ENCODE peak calls at places on chromosomes 13 and 19, in ten cellular contexts. One of them, this sample, is unnamed.

GRCh38 chr13:25607096-25607495 is 235.3 kb downstream of the ATP8A2 start:
- DNase-seq in endothelial cell: no peak
- DNase-seq in heart left ventricle: no peak
- DNase-seq in RWPE1: no peak
- DNase-seq in cardiac fibroblast: no peak
- DNase-seq in esophagus muscularis mucosa: no peak
- DNase-seq in neural crest cell: no peak
- DNase-seq in stomach: no peak
- DNase-seq in IMR-90: no peak
- DNase-seq in transverse colon: no peak
- DNase-seq in this sample: no peak

GRCh38 chr19:38911388-38912004 is 490 bp downstream of the CCER2 start:
- DNase-seq in endothelial cell: no peak
- DNase-seq in heart left ventricle: no peak
- DNase-seq in RWPE1: no peak
- DNase-seq in cardiac fibroblast: no peak
- DNase-seq in esophagus muscularis mucosa: no peak
- DNase-seq in neural crest cell: no peak
- DNase-seq in stomach: no peak
- DNase-seq in IMR-90: no peak
- DNase-seq in transverse colon: no peak
- DNase-seq in this sample: no peak

GRCh38 chr13:109576331-109576813 is 210.0 kb downstream of the IRS2 start:
- DNase-seq in endothelial cell: no peak
- DNase-seq in heart left ventricle: no peak
- DNase-seq in RWPE1: no peak
- DNase-seq in cardiac fibroblast: peak; percentile 50
- DNase-seq in esophagus muscularis mucosa: no peak
- DNase-seq in neural crest cell: no peak
- DNase-seq in stomach: peak; percentile 77
- DNase-seq in IMR-90: no peak
- DNase-seq in transverse colon: peak; percentile 27
- DNase-seq in this sample: peak; percentile 87

GRCh38 chr19:57583521-57584416 is at the start of gene ZIK1:
- DNase-seq in endothelial cell: peak; percentile 76
- DNase-seq in heart left ventricle: peak; percentile 96
- DNase-seq in RWPE1: peak; percentile 83
- DNase-seq in cardiac fibroblast: peak; percentile 93
- DNase-seq in esophagus muscularis mucosa: peak; percentile 97
- DNase-seq in neural crest cell: peak; percentile 82
- DNase-seq in stomach: peak; percentile 75
- DNase-seq in IMR-90: peak; percentile 92
- DNase-seq in transverse colon: peak; percentile 84
- DNase-seq in this sample: peak; percentile 86

GRCh38 chr13:100394005-100394695 is 194.4 kb downstream of the GGACT start:
- DNase-seq in endothelial cell: no peak
- DNase-seq in heart left ventricle: no peak
- DNase-seq in RWPE1: no peak
- DNase-seq in cardiac fibroblast: peak; percentile 62
- DNase-seq in esophagus muscularis mucosa: no peak
- DNase-seq in neural crest cell: no peak
- DNase-seq in stomach: no peak
- DNase-seq in IMR-90: peak; percentile 92
- DNase-seq in transverse colon: no peak
- DNase-seq in this sample: no peak

GRCh38 chr19:35869327-35870123 is 1.2 kb downstream of the APLP1 start:
- DNase-seq in endothelial cell: peak; percentile 74
- DNase-seq in heart left ventricle: peak; percentile 66
- DNase-seq in RWPE1: peak; percentile 74
- DNase-seq in cardiac fibroblast: peak; percentile 61
- DNase-seq in esophagus muscularis mucosa: no peak
- DNase-seq in neural crest cell: peak; percentile 84
- DNase-seq in stomach: peak; percentile 88
- DNase-seq in IMR-90: peak; percentile 61
- DNase-seq in transverse colon: peak; percentile 70
- DNase-seq in this sample: peak; percentile 68

GRCh38 chr19:1027020-1027952 is 878 bp downstream of the CNN2 start:
- DNase-seq in endothelial cell: no peak
- DNase-seq in heart left ventricle: no peak
- DNase-seq in RWPE1: no peak
- DNase-seq in cardiac fibroblast: peak; percentile 51
- DNase-seq in esophagus muscularis mucosa: no peak
- DNase-seq in neural crest cell: no peak
- DNase-seq in stomach: no peak
- DNase-seq in IMR-90: no peak
- DNase-seq in transverse colon: no peak
- DNase-seq in this sample: no peak

GRCh38 chr13:92573467-92574057 is 653.0 kb upstream of the GPC6 start:
- DNase-seq in endothelial cell: peak; percentile 11
- DNase-seq in heart left ventricle: no peak
- DNase-seq in RWPE1: no peak
- DNase-seq in cardiac fibroblast: peak; percentile 43
- DNase-seq in esophagus muscularis mucosa: no peak
- DNase-seq in neural crest cell: no peak
- DNase-seq in stomach: no peak
- DNase-seq in IMR-90: peak; percentile 7
- DNase-seq in transverse colon: no peak
- DNase-seq in this sample: peak; percentile 7

GRCh38 chr13:63184693-63185092 is 1769.0 kb upstream of the PCDH20 start:
- DNase-seq in endothelial cell: no peak
- DNase-seq in heart left ventricle: no peak
- DNase-seq in RWPE1: peak; percentile 25
- DNase-seq in cardiac fibroblast: peak; percentile 39
- DNase-seq in esophagus muscularis mucosa: no peak
- DNase-seq in neural crest cell: no peak
- DNase-seq in stomach: no peak
- DNase-seq in IMR-90: peak; percentile 88
- DNase-seq in transverse colon: no peak
- DNase-seq in this sample: no peak

GRCh38 chr19:4575978-4576933 is 16.8 kb upstream of the SEMA6B start:
- DNase-seq in endothelial cell: peak; percentile 80
- DNase-seq in heart left ventricle: peak; percentile 69
- DNase-seq in RWPE1: no peak
- DNase-seq in cardiac fibroblast: peak; percentile 78
- DNase-seq in esophagus muscularis mucosa: no peak
- DNase-seq in neural crest cell: peak; percentile 88
- DNase-seq in stomach: peak; percentile 74
- DNase-seq in IMR-90: peak; percentile 27
- DNase-seq in transverse colon: peak; percentile 68
- DNase-seq in this sample: no peak

GRCh38 chr13:27826379-27827353 is 34.4 kb downstream of the GSX1 start:
- DNase-seq in endothelial cell: peak; percentile 92
- DNase-seq in heart left ventricle: peak; percentile 68
- DNase-seq in RWPE1: peak; percentile 74
- DNase-seq in cardiac fibroblast: peak; percentile 88
- DNase-seq in esophagus muscularis mucosa: peak; percentile 97
- DNase-seq in neural crest cell: peak; percentile 92
- DNase-seq in stomach: peak; percentile 86
- DNase-seq in IMR-90: peak; percentile 81
- DNase-seq in transverse colon: peak; percentile 85
- DNase-seq in this sample: peak; percentile 49

GRCh38 chr19:6250024-6250605 is 29.7 kb downstream of the MLLT1 start:
- DNase-seq in endothelial cell: no peak
- DNase-seq in heart left ventricle: no peak
- DNase-seq in RWPE1: no peak
- DNase-seq in cardiac fibroblast: peak; percentile 36
- DNase-seq in esophagus muscularis mucosa: no peak
- DNase-seq in neural crest cell: no peak
- DNase-seq in stomach: no peak
- DNase-seq in IMR-90: peak; percentile 80
- DNase-seq in transverse colon: no peak
- DNase-seq in this sample: no peak

GRCh38 chr13:108368240-108368898 is 98.9 kb downstream of the TNFSF13B start:
- DNase-seq in endothelial cell: no peak
- DNase-seq in heart left ventricle: no peak
- DNase-seq in RWPE1: no peak
- DNase-seq in cardiac fibroblast: no peak
- DNase-seq in esophagus muscularis mucosa: no peak
- DNase-seq in neural crest cell: no peak
- DNase-seq in stomach: no peak
- DNase-seq in IMR-90: no peak
- DNase-seq in transverse colon: no peak
- DNase-seq in this sample: no peak

GRCh38 chr19:5719274-5719960 is 529 bp downstream of the LONP1 start:
- DNase-seq in endothelial cell: no peak
- DNase-seq in heart left ventricle: no peak
- DNase-seq in RWPE1: peak; percentile 29
- DNase-seq in cardiac fibroblast: no peak
- DNase-seq in esophagus muscularis mucosa: no peak
- DNase-seq in neural crest cell: no peak
- DNase-seq in stomach: no peak
- DNase-seq in IMR-90: peak; percentile 13
- DNase-seq in transverse colon: no peak
- DNase-seq in this sample: no peak

GRCh38 chr13:113445791-113446487 is 7.3 kb downstream of the ADPRHL1 start:
- DNase-seq in endothelial cell: no peak
- DNase-seq in heart left ventricle: no peak
- DNase-seq in RWPE1: no peak
- DNase-seq in cardiac fibroblast: no peak
- DNase-seq in esophagus muscularis mucosa: no peak
- DNase-seq in neural crest cell: no peak
- DNase-seq in stomach: no peak
- DNase-seq in IMR-90: no peak
- DNase-seq in transverse colon: no peak
- DNase-seq in this sample: no peak
- TF ChIP-seq CTCF in endothelial cell: no peak
- TF ChIP-seq CTCF in heart left ventricle: no peak
- TF ChIP-seq CTCF in RWPE1: no peak
- TF ChIP-seq CTCF in cardiac fibroblast: no peak
- TF ChIP-seq CTCF in esophagus muscularis mucosa: no peak
- TF ChIP-seq CTCF in neural crest cell: no peak
- TF ChIP-seq CTCF in stomach: no peak
- TF ChIP-seq CTCF in IMR-90: no peak
- TF ChIP-seq CTCF in transverse colon: no peak
- TF ChIP-seq CTCF in this sample: no peak

DNA sequence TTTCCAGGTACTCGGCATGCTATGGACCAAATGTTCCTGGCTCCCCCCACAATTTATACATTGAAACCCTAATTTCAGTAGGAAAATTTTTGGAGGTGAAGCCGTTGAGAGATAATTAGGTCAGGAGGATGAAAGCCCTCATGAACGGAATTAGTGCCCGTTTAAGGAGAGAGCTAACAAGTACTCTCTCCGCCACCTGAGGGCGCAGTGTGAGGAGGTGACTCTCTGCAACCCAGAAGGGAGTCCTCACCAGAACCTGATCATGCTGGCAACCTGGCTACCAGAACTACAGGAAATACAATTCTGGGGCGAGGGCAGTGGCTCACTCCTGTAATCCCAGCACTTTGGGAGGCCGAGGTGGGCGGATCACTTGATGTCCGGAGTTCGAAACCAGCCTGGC is 397.8 kb downstream of the SLITRK5 start:
- DNase-seq in endothelial cell: peak; percentile 26
- DNase-seq in heart left ventricle: no peak
- DNase-seq in RWPE1: no peak
- DNase-seq in cardiac fibroblast: no peak
- DNase-seq in esophagus muscularis mucosa: no peak
- DNase-seq in neural crest cell: no peak
- DNase-seq in stomach: no peak
- DNase-seq in IMR-90: no peak
- DNase-seq in transverse colon: no peak
- DNase-seq in this sample: no peak
- TF ChIP-seq CTCF in endothelial cell: no peak
- TF ChIP-seq CTCF in heart left ventricle: no peak
- TF ChIP-seq CTCF in RWPE1: no peak
- TF ChIP-seq CTCF in cardiac fibroblast: no peak
- TF ChIP-seq CTCF in esophagus muscularis mucosa: no peak
- TF ChIP-seq CTCF in neural crest cell: peak; percentile 12
- TF ChIP-seq CTCF in stomach: no peak
- TF ChIP-seq CTCF in IMR-90: no peak
- TF ChIP-seq CTCF in transverse colon: no peak
- TF ChIP-seq CTCF in this sample: peak; percentile 15

DNA sequence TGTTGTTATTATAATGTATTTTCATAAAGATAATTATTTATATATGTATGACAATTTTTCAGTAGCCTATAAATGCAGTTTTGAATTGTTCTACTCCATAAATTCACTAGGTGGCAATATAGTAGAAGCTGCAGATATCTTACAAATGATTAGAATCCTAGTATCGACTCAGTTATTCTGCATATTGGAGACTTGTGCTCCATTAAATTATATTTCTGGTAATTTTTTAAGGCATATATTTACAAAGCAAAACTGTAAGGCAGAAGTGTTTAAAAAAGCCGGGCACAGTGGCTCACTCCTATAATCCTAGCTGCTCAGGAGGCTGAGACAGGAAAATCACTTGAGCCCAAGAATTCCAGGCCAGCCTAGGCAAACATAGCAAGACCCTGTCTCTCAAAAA is 58.7 kb downstream of the DPY19L3 start:
- DNase-seq in endothelial cell: no peak
- DNase-seq in heart left ventricle: no peak
- DNase-seq in RWPE1: no peak
- DNase-seq in cardiac fibroblast: peak; percentile 39
- DNase-seq in esophagus muscularis mucosa: no peak
- DNase-seq in neural crest cell: no peak
- DNase-seq in stomach: no peak
- DNase-seq in IMR-90: peak; percentile 10
- DNase-seq in transverse colon: no peak
- DNase-seq in this sample: peak; percentile 15
- TF ChIP-seq CTCF in endothelial cell: no peak
- TF ChIP-seq CTCF in heart left ventricle: peak; percentile 33
- TF ChIP-seq CTCF in RWPE1: peak; percentile 48
- TF ChIP-seq CTCF in cardiac fibroblast: peak; percentile 42
- TF ChIP-seq CTCF in esophagus muscularis mucosa: no peak
- TF ChIP-seq CTCF in neural crest cell: peak; percentile 61
- TF ChIP-seq CTCF in stomach: no peak
- TF ChIP-seq CTCF in IMR-90: peak; percentile 21
- TF ChIP-seq CTCF in transverse colon: no peak
- TF ChIP-seq CTCF in this sample: peak; percentile 48

DNA sequence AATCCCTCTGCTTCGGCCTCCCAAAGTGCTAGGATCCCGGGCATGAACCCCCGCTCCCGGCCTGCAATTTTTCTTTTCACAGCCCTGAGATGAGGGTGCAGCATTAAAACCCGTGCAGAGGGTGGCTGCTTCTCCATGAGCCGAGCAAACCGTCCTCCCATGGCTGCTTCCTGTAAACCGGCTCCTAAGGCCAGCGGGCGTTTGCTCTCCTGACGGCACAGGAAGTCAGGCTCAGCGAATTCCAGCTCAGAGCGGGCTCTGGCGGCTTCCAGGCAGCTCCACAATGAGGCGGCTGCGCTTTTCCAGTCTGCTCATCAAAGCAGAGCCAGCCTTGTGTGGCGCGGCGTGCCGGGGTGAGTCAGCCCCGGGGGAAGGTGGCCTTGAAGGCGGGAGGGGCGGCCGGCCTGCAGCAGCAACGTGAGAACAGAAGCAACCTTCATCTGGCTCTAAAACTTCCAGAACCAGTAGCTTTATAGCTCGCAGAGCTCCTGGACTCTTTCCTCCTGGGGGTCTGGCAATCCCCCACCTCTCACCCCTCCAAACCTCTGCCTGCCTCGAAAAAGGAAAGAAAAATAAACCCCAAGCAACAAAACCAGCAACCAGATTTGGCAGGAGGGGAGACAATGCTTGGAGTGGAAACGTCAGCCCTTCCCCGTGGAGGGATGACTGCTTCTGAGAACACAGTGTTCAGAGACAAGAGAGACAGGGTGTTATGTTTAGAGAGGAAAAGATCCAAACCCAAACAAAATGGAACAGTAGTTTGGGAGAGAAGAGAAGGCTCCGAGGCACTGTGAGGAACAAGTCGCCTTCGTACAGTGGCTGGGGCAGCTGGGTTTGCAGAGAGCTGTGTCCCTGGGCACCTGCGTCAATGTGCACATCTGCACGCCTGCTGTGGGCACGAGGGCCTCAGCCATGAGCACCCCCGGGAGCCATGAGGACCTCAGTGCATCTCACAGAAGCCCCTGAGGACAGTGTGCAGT is 67.8 kb downstream of the GADD45B start:
- DNase-seq in endothelial cell: peak; percentile 84
- DNase-seq in heart left ventricle: peak; percentile 98
- DNase-seq in RWPE1: peak; percentile 89
- DNase-seq in cardiac fibroblast: peak; percentile 99
- DNase-seq in esophagus muscularis mucosa: peak; percentile 97
- DNase-seq in neural crest cell: peak; percentile 74
- DNase-seq in stomach: peak; percentile 91
- DNase-seq in IMR-90: peak; percentile 98
- DNase-seq in transverse colon: peak; percentile 90
- DNase-seq in this sample: peak; percentile 72
- TF ChIP-seq CTCF in endothelial cell: no peak
- TF ChIP-seq CTCF in heart left ventricle: peak; percentile 58
- TF ChIP-seq CTCF in RWPE1: peak; percentile 53
- TF ChIP-seq CTCF in cardiac fibroblast: peak; percentile 46
- TF ChIP-seq CTCF in esophagus muscularis mucosa: peak; percentile 26
- TF ChIP-seq CTCF in neural crest cell: no peak
- TF ChIP-seq CTCF in stomach: no peak
- TF ChIP-seq CTCF in IMR-90: peak; percentile 56
- TF ChIP-seq CTCF in transverse colon: no peak
- TF ChIP-seq CTCF in this sample: peak; percentile 27